ENCODE peak calls at places on chromosomes 4 and X, in nine cellular contexts. M is activated T-cell treated with anti-CD3 and anti-CD28 coated beads for 24 hours; A is GM04504; F is T-helper 2 cell; C is bronchial epithelial cell; Z is stimulated activated CD8-positive, alpha-beta memory T cell treated with anti-CD3 and anti-CD28 coated beads, Interleukin-7, amount 100 ng/mL, for 24 hours; L is activated CD4-positive, alpha-beta T cell treated with anti-CD3 and anti-CD28 coated beads for 24 hours; V is astrocyte of the spinal cord; J is NCI-H446 treated with DMSO at 0.1 percent for 48 hours. K is an unnamed sample.

GRCh38 chrX:118823263-118824172 is at the start of gene ZCCHC12:
- DNase-seq in M (peak), A (no peak), F (peak), C (peak), Z (no peak), L (no peak), V (peak), J (no peak), K (no peak)

GRCh38 chrX:28847423-28847822 is 260.2 kb downstream of the IL1RAPL1 start:
- DNase-seq in M (no peak), A (no peak), F (no peak), C (peak), Z (no peak), L (no peak), V (peak), J (no peak), K (no peak)

GRCh38 chrX:155334486-155335316 is at the start of gene CLIC2:
- DNase-seq in M (no peak), A (peak), F (no peak), C (peak), Z (no peak), L (no peak), V (peak), J (peak), K (peak)

GRCh38 chrX:22541926-22542325 is 269.2 kb downstream of the CBLL2 start:
- DNase-seq in M (no peak), A (no peak), F (no peak), C (no peak), Z (no peak), L (no peak), V (no peak), J (no peak), K (no peak)

GRCh38 chr4:11634283-11634682 is 205.6 kb upstream of the HS3ST1 start:
- DNase-seq in M (no peak), A (no peak), F (no peak), C (peak), Z (no peak), L (no peak), V (no peak), J (no peak), K (no peak)

GRCh38 chr4:39256436-39256835 is 74.1 kb downstream of the WDR19 start:
- DNase-seq in M (no peak), A (no peak), F (no peak), C (no peak), Z (no peak), L (no peak), V (peak), J (no peak), K (no peak)

GRCh38 chr4:121934635-121935034 is 17.2 kb downstream of the TRPC3 start:
- DNase-seq in M (no peak), A (no peak), F (no peak), C (no peak), Z (no peak), L (no peak), V (no peak), J (no peak), K (no peak)

GRCh38 chrX:100864967-100865366 is 9.2 kb downstream of the NOX1 start:
- DNase-seq in M (no peak), A (peak), F (no peak), C (peak), Z (no peak), L (no peak), V (peak), J (no peak), K (no peak)

GRCh38 chr4:4524364-4524763 is 17.5 kb downstream of the STX18 start:
- DNase-seq in M (no peak), A (no peak), F (peak), C (no peak), Z (no peak), L (peak), V (no peak), J (no peak), K (no peak)

GRCh38 chrX:111431007-111431406 is 19.0 kb upstream of the DCX start:
- DNase-seq in M (no peak), A (no peak), F (no peak), C (peak), Z (no peak), L (no peak), V (no peak), J (no peak), K (no peak)

GRCh38 chr4:42654606-42655005 is 2.3 kb downstream of the ATP8A1 start:
- DNase-seq in M (no peak), A (peak), F (no peak), C (peak), Z (no peak), L (no peak), V (peak), J (no peak), K (no peak)

GRCh38 chr4:144399927-144400326 is 246.0 kb upstream of the HHIP start:
- DNase-seq in M (no peak), A (no peak), F (no peak), C (peak), Z (no peak), L (no peak), V (peak), J (no peak), K (no peak)

GRCh38 chr4:149161247-149161646 is 654.4 kb downstream of the IQCM start:
- DNase-seq in M (no peak), A (peak), F (no peak), C (peak), Z (no peak), L (no peak), V (peak), J (no peak), K (no peak)

GRCh38 chr4:6331018-6331417 is 61.4 kb downstream of the WFS1 start:
- DNase-seq in M (no peak), A (no peak), F (no peak), C (no peak), Z (no peak), L (no peak), V (no peak), J (no peak), K (no peak)

GRCh38 chrX:42096262-42096939 is 173.0 kb upstream of the CASK start:
- DNase-seq in M (no peak), A (peak), F (no peak), C (peak), Z (no peak), L (no peak), V (peak), J (no peak), K (no peak)

GRCh38 chrX:85963736-85964135 is 83.6 kb downstream of the CHM start:
- DNase-seq in M (no peak), A (peak), F (no peak), C (peak), Z (no peak), L (no peak), V (peak), J (no peak), K (no peak)

GRCh38 chr4:98530572-98530971 is 127.8 kb downstream of the TSPAN5 start:
- DNase-seq in M (no peak), A (no peak), F (no peak), C (no peak), Z (no peak), L (no peak), V (no peak), J (no peak), K (no peak)

GRCh38 chr4:108502366-108502765 is 118.0 kb upstream of the RPL34 start:
- DNase-seq in M (no peak), A (no peak), F (no peak), C (peak), Z (no peak), L (no peak), V (no peak), J (no peak), K (no peak)

GRCh38 chr4:48329976-48330375 is 11.4 kb upstream of the SLAIN2 start:
- DNase-seq in M (no peak), A (peak), F (no peak), C (peak), Z (no peak), L (no peak), V (peak), J (no peak), K (no peak)

GRCh38 chrX:97132654-97133415 is 249.1 kb downstream of the RPA4 start:
- DNase-seq in M (no peak), A (no peak), F (no peak), C (no peak), Z (no peak), L (no peak), V (no peak), J (no peak), K (no peak)

GRCh38 chrX:24513416-24513815 is 48.3 kb downstream of the PDK3 start:
- DNase-seq in M (peak), A (no peak), F (no peak), C (peak), Z (no peak), L (peak), V (no peak), J (no peak), K (no peak)

GRCh38 chr4:89835413-89835812 is 1.5 kb downstream of the SNCA start:
- DNase-seq in M (no peak), A (no peak), F (no peak), C (no peak), Z (no peak), L (no peak), V (no peak), J (no peak), K (no peak)

GRCh38 chrX:34341258-34341657 is 209.1 kb upstream of the FAM47A start:
- DNase-seq in M (no peak), A (no peak), F (no peak), C (peak), Z (no peak), L (no peak), V (no peak), J (no peak), K (no peak)

K was measured in KG1.